ENCODE peak calls at places on chromosomes 3 and 15, in ten cellular contexts. B, Y, F, V, A, X, J, C, P and K are unnamed samples.
A peak's percentile ranks its signal among the peaks of the same experiment; 100 is the strongest.

GRCh38 chr3:150930839-150931238 is 25.6 kb upstream of the MINDY4B start:
- DNase-seq in B (no peak), Y (no peak), F (no peak), V (no peak), A (no peak), X (no peak), J (no peak), C (no peak), P (no peak), K (no peak)

GRCh38 chr15:40847225-40847961 is 3.5 kb downstream of the SPINT1 start:
- DNase-seq in B (peak; percentile 89), Y (peak; percentile 80), F (no peak), V (peak; percentile 75), A (peak; percentile 55), X (no peak), J (no peak), C (peak; percentile 58), P (peak; percentile 62), K (peak; percentile 15)

GRCh38 chr3:37673391-37673790 is 188.3 kb upstream of the CTDSPL start:
- DNase-seq in B (no peak), Y (no peak), F (no peak), V (no peak), A (no peak), X (no peak), J (no peak), C (no peak), P (no peak), K (no peak)

GRCh38 chr3:24004171-24004938 is 59.3 kb downstream of the NR1D2 start:
- DNase-seq in B (no peak), Y (no peak), F (no peak), V (no peak), A (no peak), X (peak; percentile 54), J (no peak), C (no peak), P (no peak), K (no peak)

GRCh38 chr3:65904016-65904415 is 134.7 kb downstream of the MAGI1 start:
- DNase-seq in B (no peak), Y (no peak), F (no peak), V (no peak), A (no peak), X (no peak), J (no peak), C (no peak), P (no peak), K (no peak)

GRCh38 chr3:155308831-155309230 is 15.3 kb upstream of the STRIT1 start:
- DNase-seq in B (no peak), Y (no peak), F (no peak), V (no peak), A (peak; percentile 37), X (no peak), J (no peak), C (peak; percentile 66), P (no peak), K (no peak)

GRCh38 chr15:70854669-70854976 is 666 bp upstream of the LARP6 start:
- DNase-seq in B (no peak), Y (no peak), F (no peak), V (no peak), A (peak; percentile 62), X (no peak), J (no peak), C (peak; percentile 64), P (no peak), K (no peak)

GRCh38 chr3:45623434-45623833 is 28.9 kb downstream of the LIMD1 start:
- DNase-seq in B (no peak), Y (no peak), F (no peak), V (no peak), A (no peak), X (no peak), J (no peak), C (no peak), P (no peak), K (no peak)

GRCh38 chr3:78633626-78634025 is 1134.2 kb downstream of the ROBO1 start:
- DNase-seq in B (no peak), Y (no peak), F (no peak), V (no peak), A (peak; percentile 0), X (no peak), J (no peak), C (no peak), P (no peak), K (no peak)